ENCODE peak calls at places on chromosomes 5 and 9, in six cellular contexts. One of them, this sample, is unnamed.

GRCh38 chr9:36191290-36191645 is 547 bp downstream of the CLTA start:
- DNase-seq in NCI-H2107: no peak
- DNase-seq in activated gamma-delta T cell treated with Interleukin-2 at 50 U/mL for 16 hours: peak
- DNase-seq in activated T-cell treated with anti-CD3 and anti-CD28 coated beads, Interleukin-2, amount 50 U/mL, for 72 hours: peak
- DNase-seq in neural progenitor cell: peak
- DNase-seq in stimulated activated CD8-positive, alpha-beta memory T cell treated with anti-CD3 and anti-CD28 coated beads, Interleukin-2, amount 100 ng/mL, for 48 hours: peak
- DNase-seq in this sample: peak

GRCh38 chr5:122403965-122404364 is 91.9 kb downstream of the SNCAIP start:
- DNase-seq in activated gamma-delta T cell treated with Interleukin-2 at 50 U/mL for 16 hours: no peak
- DNase-seq in NCI-H2107: no peak
- DNase-seq in activated T-cell treated with anti-CD3 and anti-CD28 coated beads, Interleukin-2, amount 50 U/mL, for 72 hours: no peak
- DNase-seq in neural progenitor cell: no peak
- DNase-seq in stimulated activated CD8-positive, alpha-beta memory T cell treated with anti-CD3 and anti-CD28 coated beads, Interleukin-2, amount 100 ng/mL, for 48 hours: no peak
- DNase-seq in this sample: no peak

GRCh38 chr5:117680421-117680820 is 1105.8 kb upstream of the SEMA6A start:
- DNase-seq in stimulated activated CD8-positive, alpha-beta memory T cell treated with anti-CD3 and anti-CD28 coated beads, Interleukin-2, amount 100 ng/mL, for 48 hours: no peak
- DNase-seq in activated gamma-delta T cell treated with Interleukin-2 at 50 U/mL for 16 hours: no peak
- DNase-seq in activated T-cell treated with anti-CD3 and anti-CD28 coated beads, Interleukin-2, amount 50 U/mL, for 72 hours: no peak
- DNase-seq in NCI-H2107: no peak
- DNase-seq in neural progenitor cell: no peak
- DNase-seq in this sample: no peak

GRCh38 chr5:136042665-136043121 is 13.9 kb downstream of the TGFBI start:
- DNase-seq in activated gamma-delta T cell treated with Interleukin-2 at 50 U/mL for 16 hours: no peak
- DNase-seq in neural progenitor cell: peak
- DNase-seq in NCI-H2107: peak
- DNase-seq in activated T-cell treated with anti-CD3 and anti-CD28 coated beads, Interleukin-2, amount 50 U/mL, for 72 hours: no peak
- DNase-seq in stimulated activated CD8-positive, alpha-beta memory T cell treated with anti-CD3 and anti-CD28 coated beads, Interleukin-2, amount 100 ng/mL, for 48 hours: no peak
- DNase-seq in this sample: peak

GRCh38 chr9:78958887-78959286 is 612.9 kb upstream of the TLE4 start:
- DNase-seq in activated T-cell treated with anti-CD3 and anti-CD28 coated beads, Interleukin-2, amount 50 U/mL, for 72 hours: no peak
- DNase-seq in NCI-H2107: no peak
- DNase-seq in neural progenitor cell: no peak
- DNase-seq in activated gamma-delta T cell treated with Interleukin-2 at 50 U/mL for 16 hours: no peak
- DNase-seq in stimulated activated CD8-positive, alpha-beta memory T cell treated with anti-CD3 and anti-CD28 coated beads, Interleukin-2, amount 100 ng/mL, for 48 hours: no peak
- DNase-seq in this sample: peak

GRCh38 chr5:40227927-40228326 is 451.8 kb upstream of the PTGER4 start:
- DNase-seq in NCI-H2107: no peak
- DNase-seq in activated gamma-delta T cell treated with Interleukin-2 at 50 U/mL for 16 hours: no peak
- DNase-seq in activated T-cell treated with anti-CD3 and anti-CD28 coated beads, Interleukin-2, amount 50 U/mL, for 72 hours: no peak
- DNase-seq in neural progenitor cell: peak
- DNase-seq in stimulated activated CD8-positive, alpha-beta memory T cell treated with anti-CD3 and anti-CD28 coated beads, Interleukin-2, amount 100 ng/mL, for 48 hours: no peak
- DNase-seq in this sample: no peak

GRCh38 chr9:7289773-7290172 is 509.8 kb downstream of the DMAC1 start:
- DNase-seq in activated gamma-delta T cell treated with Interleukin-2 at 50 U/mL for 16 hours: no peak
- DNase-seq in activated T-cell treated with anti-CD3 and anti-CD28 coated beads, Interleukin-2, amount 50 U/mL, for 72 hours: no peak
- DNase-seq in neural progenitor cell: no peak
- DNase-seq in stimulated activated CD8-positive, alpha-beta memory T cell treated with anti-CD3 and anti-CD28 coated beads, Interleukin-2, amount 100 ng/mL, for 48 hours: no peak
- DNase-seq in NCI-H2107: no peak
- DNase-seq in this sample: no peak

GRCh38 chr9:112360047-112360804 is 19.7 kb upstream of the HSDL2 start:
- DNase-seq in neural progenitor cell: no peak
- DNase-seq in activated T-cell treated with anti-CD3 and anti-CD28 coated beads, Interleukin-2, amount 50 U/mL, for 72 hours: no peak
- DNase-seq in activated gamma-delta T cell treated with Interleukin-2 at 50 U/mL for 16 hours: no peak
- DNase-seq in stimulated activated CD8-positive, alpha-beta memory T cell treated with anti-CD3 and anti-CD28 coated beads, Interleukin-2, amount 100 ng/mL, for 48 hours: no peak
- DNase-seq in NCI-H2107: no peak
- DNase-seq in this sample: no peak

GRCh38 chr9:3810231-3810630 is 284.4 kb upstream of the RFX3 start:
- DNase-seq in NCI-H2107: no peak
- DNase-seq in activated gamma-delta T cell treated with Interleukin-2 at 50 U/mL for 16 hours: no peak
- DNase-seq in activated T-cell treated with anti-CD3 and anti-CD28 coated beads, Interleukin-2, amount 50 U/mL, for 72 hours: no peak
- DNase-seq in stimulated activated CD8-positive, alpha-beta memory T cell treated with anti-CD3 and anti-CD28 coated beads, Interleukin-2, amount 100 ng/mL, for 48 hours: no peak
- DNase-seq in neural progenitor cell: no peak
- DNase-seq in this sample: no peak

GRCh38 chr9:133869674-133870419 is 122.3 kb downstream of the VAV2 start:
- DNase-seq in activated T-cell treated with anti-CD3 and anti-CD28 coated beads, Interleukin-2, amount 50 U/mL, for 72 hours: peak
- DNase-seq in NCI-H2107: no peak
- DNase-seq in activated gamma-delta T cell treated with Interleukin-2 at 50 U/mL for 16 hours: no peak
- DNase-seq in neural progenitor cell: no peak
- DNase-seq in stimulated activated CD8-positive, alpha-beta memory T cell treated with anti-CD3 and anti-CD28 coated beads, Interleukin-2, amount 100 ng/mL, for 48 hours: no peak
- DNase-seq in this sample: no peak

GRCh38 chr9:20981486-20981885 is 50.0 kb downstream of the HACD4 start:
- DNase-seq in neural progenitor cell: no peak
- DNase-seq in stimulated activated CD8-positive, alpha-beta memory T cell treated with anti-CD3 and anti-CD28 coated beads, Interleukin-2, amount 100 ng/mL, for 48 hours: no peak
- DNase-seq in activated gamma-delta T cell treated with Interleukin-2 at 50 U/mL for 16 hours: no peak
- DNase-seq in activated T-cell treated with anti-CD3 and anti-CD28 coated beads, Interleukin-2, amount 50 U/mL, for 72 hours: no peak
- DNase-seq in NCI-H2107: no peak
- DNase-seq in this sample: no peak

GRCh38 chr5:132427285-132428146 is 58.0 kb downstream of the SLC22A5 start:
- DNase-seq in activated gamma-delta T cell treated with Interleukin-2 at 50 U/mL for 16 hours: peak
- DNase-seq in stimulated activated CD8-positive, alpha-beta memory T cell treated with anti-CD3 and anti-CD28 coated beads, Interleukin-2, amount 100 ng/mL, for 48 hours: no peak
- DNase-seq in activated T-cell treated with anti-CD3 and anti-CD28 coated beads, Interleukin-2, amount 50 U/mL, for 72 hours: peak
- DNase-seq in NCI-H2107: peak
- DNase-seq in neural progenitor cell: no peak
- DNase-seq in this sample: no peak

GRCh38 chr5:134845335-134845851 is 375 bp upstream of the C5orf24 start:
- DNase-seq in activated T-cell treated with anti-CD3 and anti-CD28 coated beads, Interleukin-2, amount 50 U/mL, for 72 hours: no peak
- DNase-seq in neural progenitor cell: no peak
- DNase-seq in activated gamma-delta T cell treated with Interleukin-2 at 50 U/mL for 16 hours: no peak
- DNase-seq in NCI-H2107: no peak
- DNase-seq in stimulated activated CD8-positive, alpha-beta memory T cell treated with anti-CD3 and anti-CD28 coated beads, Interleukin-2, amount 100 ng/mL, for 48 hours: no peak
- DNase-seq in this sample: peak

GRCh38 chr9:27154923-27155322 is 45.9 kb downstream of the TEK start:
- DNase-seq in NCI-H2107: no peak
- DNase-seq in activated T-cell treated with anti-CD3 and anti-CD28 coated beads, Interleukin-2, amount 50 U/mL, for 72 hours: no peak
- DNase-seq in stimulated activated CD8-positive, alpha-beta memory T cell treated with anti-CD3 and anti-CD28 coated beads, Interleukin-2, amount 100 ng/mL, for 48 hours: no peak
- DNase-seq in activated gamma-delta T cell treated with Interleukin-2 at 50 U/mL for 16 hours: no peak
- DNase-seq in neural progenitor cell: no peak
- DNase-seq in this sample: no peak

GRCh38 chr5:112210430-112211005 is 208.6 kb downstream of the EPB41L4A start:
- DNase-seq in activated gamma-delta T cell treated with Interleukin-2 at 50 U/mL for 16 hours: no peak
- DNase-seq in neural progenitor cell: peak
- DNase-seq in NCI-H2107: no peak
- DNase-seq in stimulated activated CD8-positive, alpha-beta memory T cell treated with anti-CD3 and anti-CD28 coated beads, Interleukin-2, amount 100 ng/mL, for 48 hours: no peak
- DNase-seq in activated T-cell treated with anti-CD3 and anti-CD28 coated beads, Interleukin-2, amount 50 U/mL, for 72 hours: no peak
- DNase-seq in this sample: peak

GRCh38 chr5:22258139-22258538 is 595.0 kb downstream of the CDH12 start:
- DNase-seq in activated gamma-delta T cell treated with Interleukin-2 at 50 U/mL for 16 hours: no peak
- DNase-seq in stimulated activated CD8-positive, alpha-beta memory T cell treated with anti-CD3 and anti-CD28 coated beads, Interleukin-2, amount 100 ng/mL, for 48 hours: no peak
- DNase-seq in NCI-H2107: no peak
- DNase-seq in activated T-cell treated with anti-CD3 and anti-CD28 coated beads, Interleukin-2, amount 50 U/mL, for 72 hours: no peak
- DNase-seq in neural progenitor cell: peak
- DNase-seq in this sample: no peak

GRCh38 chr9:92686954-92687353 is 17.0 kb upstream of the IPPK start:
- DNase-seq in NCI-H2107: no peak
- DNase-seq in stimulated activated CD8-positive, alpha-beta memory T cell treated with anti-CD3 and anti-CD28 coated beads, Interleukin-2, amount 100 ng/mL, for 48 hours: no peak
- DNase-seq in activated gamma-delta T cell treated with Interleukin-2 at 50 U/mL for 16 hours: no peak
- DNase-seq in neural progenitor cell: no peak
- DNase-seq in activated T-cell treated with anti-CD3 and anti-CD28 coated beads, Interleukin-2, amount 50 U/mL, for 72 hours: no peak
- DNase-seq in this sample: peak

GRCh38 chr5:80871541-80871961 is 88.6 kb upstream of the RASGRF2 start:
- DNase-seq in activated gamma-delta T cell treated with Interleukin-2 at 50 U/mL for 16 hours: no peak
- DNase-seq in NCI-H2107: no peak
- DNase-seq in neural progenitor cell: no peak
- DNase-seq in activated T-cell treated with anti-CD3 and anti-CD28 coated beads, Interleukin-2, amount 50 U/mL, for 72 hours: peak
- DNase-seq in stimulated activated CD8-positive, alpha-beta memory T cell treated with anti-CD3 and anti-CD28 coated beads, Interleukin-2, amount 100 ng/mL, for 48 hours: peak
- DNase-seq in this sample: no peak

GRCh38 chr9:126435105-126435504 is 108.5 kb downstream of the MVB12B start:
- DNase-seq in activated gamma-delta T cell treated with Interleukin-2 at 50 U/mL for 16 hours: no peak
- DNase-seq in activated T-cell treated with anti-CD3 and anti-CD28 coated beads, Interleukin-2, amount 50 U/mL, for 72 hours: no peak
- DNase-seq in stimulated activated CD8-positive, alpha-beta memory T cell treated with anti-CD3 and anti-CD28 coated beads, Interleukin-2, amount 100 ng/mL, for 48 hours: no peak
- DNase-seq in NCI-H2107: no peak
- DNase-seq in neural progenitor cell: no peak
- DNase-seq in this sample: no peak

GRCh38 chr5:133372306-133373008 is 239.9 kb downstream of the FSTL4 start:
- DNase-seq in NCI-H2107: no peak
- DNase-seq in activated T-cell treated with anti-CD3 and anti-CD28 coated beads, Interleukin-2, amount 50 U/mL, for 72 hours: no peak
- DNase-seq in neural progenitor cell: no peak
- DNase-seq in stimulated activated CD8-positive, alpha-beta memory T cell treated with anti-CD3 and anti-CD28 coated beads, Interleukin-2, amount 100 ng/mL, for 48 hours: no peak
- DNase-seq in activated gamma-delta T cell treated with Interleukin-2 at 50 U/mL for 16 hours: no peak
- DNase-seq in this sample: peak

GRCh38 chr5:67246108-67246507 is 49.5 kb upstream of the CD180 start:
- DNase-seq in activated T-cell treated with anti-CD3 and anti-CD28 coated beads, Interleukin-2, amount 50 U/mL, for 72 hours: no peak
- DNase-seq in activated gamma-delta T cell treated with Interleukin-2 at 50 U/mL for 16 hours: peak
- DNase-seq in stimulated activated CD8-positive, alpha-beta memory T cell treated with anti-CD3 and anti-CD28 coated beads, Interleukin-2, amount 100 ng/mL, for 48 hours: no peak
- DNase-seq in neural progenitor cell: peak
- DNase-seq in NCI-H2107: peak
- DNase-seq in this sample: peak

This sample was measured in NCI-H82.